ENCODE peak calls at places on chromosomes 7 and 10, in six cellular contexts. One of them, this sample, is unnamed.

GRCh38 chr7:156435486-156436231 is 204.9 kb upstream of the RNF32 start:
- DNase-seq in activated CD4-positive, alpha-beta T cell treated with anti-CD3 and anti-CD28 coated beads, Interleukin-2, amount 10 ng/mL, durations not matched to agents 7 days and 5 days: no peak
- DNase-seq in pancreas: no peak
- DNase-seq in osteocyte: no peak
- DNase-seq in NCI-H2081 treated with DMSO at 0.1 percent for 48 hours: no peak
- DNase-seq in kidney: no peak
- DNase-seq in this sample: no peak

GRCh38 chr7:36207451-36208291 is 54.6 kb downstream of the EEPD1 start:
- DNase-seq in activated CD4-positive, alpha-beta T cell treated with anti-CD3 and anti-CD28 coated beads, Interleukin-2, amount 10 ng/mL, durations not matched to agents 7 days and 5 days: no peak
- DNase-seq in pancreas: no peak
- DNase-seq in osteocyte: no peak
- DNase-seq in NCI-H2081 treated with DMSO at 0.1 percent for 48 hours: no peak
- DNase-seq in kidney: no peak
- DNase-seq in this sample: no peak

GRCh38 chr7:8831386-8831785 is 398.0 kb downstream of the NXPH1 start:
- DNase-seq in activated CD4-positive, alpha-beta T cell treated with anti-CD3 and anti-CD28 coated beads, Interleukin-2, amount 10 ng/mL, durations not matched to agents 7 days and 5 days: no peak
- DNase-seq in pancreas: no peak
- DNase-seq in osteocyte: no peak
- DNase-seq in NCI-H2081 treated with DMSO at 0.1 percent for 48 hours: no peak
- DNase-seq in kidney: no peak
- DNase-seq in this sample: no peak

GRCh38 chr10:101305241-101306230 is 48.4 kb upstream of the BTRC start:
- DNase-seq in activated CD4-positive, alpha-beta T cell treated with anti-CD3 and anti-CD28 coated beads, Interleukin-2, amount 10 ng/mL, durations not matched to agents 7 days and 5 days: no peak
- DNase-seq in pancreas: no peak
- DNase-seq in osteocyte: no peak
- DNase-seq in NCI-H2081 treated with DMSO at 0.1 percent for 48 hours: no peak
- DNase-seq in kidney: no peak
- DNase-seq in this sample: no peak

GRCh38 chr10:15344876-15345285 is 26.2 kb downstream of the FAM171A1 start:
- DNase-seq in activated CD4-positive, alpha-beta T cell treated with anti-CD3 and anti-CD28 coated beads, Interleukin-2, amount 10 ng/mL, durations not matched to agents 7 days and 5 days: no peak
- DNase-seq in pancreas: no peak
- DNase-seq in osteocyte: no peak
- DNase-seq in NCI-H2081 treated with DMSO at 0.1 percent for 48 hours: peak; percentile 15
- DNase-seq in kidney: no peak
- DNase-seq in this sample: no peak

GRCh38 chr10:106355450-106355849 is 809.1 kb downstream of the SORCS1 start:
- DNase-seq in activated CD4-positive, alpha-beta T cell treated with anti-CD3 and anti-CD28 coated beads, Interleukin-2, amount 10 ng/mL, durations not matched to agents 7 days and 5 days: no peak
- DNase-seq in pancreas: no peak
- DNase-seq in osteocyte: no peak
- DNase-seq in NCI-H2081 treated with DMSO at 0.1 percent for 48 hours: no peak
- DNase-seq in kidney: no peak
- DNase-seq in this sample: peak; percentile 11

GRCh38 chr10:89494068-89494467 is 41.3 kb downstream of the SLC16A12 start:
- DNase-seq in activated CD4-positive, alpha-beta T cell treated with anti-CD3 and anti-CD28 coated beads, Interleukin-2, amount 10 ng/mL, durations not matched to agents 7 days and 5 days: no peak
- DNase-seq in pancreas: no peak
- DNase-seq in osteocyte: no peak
- DNase-seq in NCI-H2081 treated with DMSO at 0.1 percent for 48 hours: no peak
- DNase-seq in kidney: no peak
- DNase-seq in this sample: no peak

GRCh38 chr10:115129752-115130151 is 36.6 kb downstream of the ATRNL1 start:
- DNase-seq in activated CD4-positive, alpha-beta T cell treated with anti-CD3 and anti-CD28 coated beads, Interleukin-2, amount 10 ng/mL, durations not matched to agents 7 days and 5 days: no peak
- DNase-seq in pancreas: no peak
- DNase-seq in osteocyte: no peak
- DNase-seq in NCI-H2081 treated with DMSO at 0.1 percent for 48 hours: no peak
- DNase-seq in kidney: no peak
- DNase-seq in this sample: no peak

GRCh38 chr7:135650831-135651573 is 11.3 kb upstream of the STMP1 start:
- DNase-seq in activated CD4-positive, alpha-beta T cell treated with anti-CD3 and anti-CD28 coated beads, Interleukin-2, amount 10 ng/mL, durations not matched to agents 7 days and 5 days: no peak
- DNase-seq in pancreas: no peak
- DNase-seq in osteocyte: no peak
- DNase-seq in NCI-H2081 treated with DMSO at 0.1 percent for 48 hours: no peak
- DNase-seq in kidney: no peak
- DNase-seq in this sample: no peak

GRCh38 chr7:69812756-69813155 is 214.5 kb downstream of the AUTS2 start:
- DNase-seq in activated CD4-positive, alpha-beta T cell treated with anti-CD3 and anti-CD28 coated beads, Interleukin-2, amount 10 ng/mL, durations not matched to agents 7 days and 5 days: no peak
- DNase-seq in pancreas: no peak
- DNase-seq in osteocyte: no peak
- DNase-seq in NCI-H2081 treated with DMSO at 0.1 percent for 48 hours: no peak
- DNase-seq in kidney: no peak
- DNase-seq in this sample: no peak

GRCh38 chr10:96400465-96400864 is 41.7 kb upstream of the OPALIN start:
- DNase-seq in activated CD4-positive, alpha-beta T cell treated with anti-CD3 and anti-CD28 coated beads, Interleukin-2, amount 10 ng/mL, durations not matched to agents 7 days and 5 days: no peak
- DNase-seq in pancreas: no peak
- DNase-seq in osteocyte: no peak
- DNase-seq in NCI-H2081 treated with DMSO at 0.1 percent for 48 hours: no peak
- DNase-seq in kidney: no peak
- DNase-seq in this sample: no peak

GRCh38 chr10:124578231-124579002 is 116.8 kb downstream of the LHPP start:
- DNase-seq in activated CD4-positive, alpha-beta T cell treated with anti-CD3 and anti-CD28 coated beads, Interleukin-2, amount 10 ng/mL, durations not matched to agents 7 days and 5 days: no peak
- DNase-seq in pancreas: no peak
- DNase-seq in osteocyte: no peak
- DNase-seq in NCI-H2081 treated with DMSO at 0.1 percent for 48 hours: no peak
- DNase-seq in kidney: peak; percentile 50
- DNase-seq in this sample: no peak

GRCh38 chr7:124276005-124276606 is 243.2 kb upstream of the TMEM229A start:
- DNase-seq in activated CD4-positive, alpha-beta T cell treated with anti-CD3 and anti-CD28 coated beads, Interleukin-2, amount 10 ng/mL, durations not matched to agents 7 days and 5 days: no peak
- DNase-seq in pancreas: no peak
- DNase-seq in osteocyte: no peak
- DNase-seq in NCI-H2081 treated with DMSO at 0.1 percent for 48 hours: no peak
- DNase-seq in kidney: no peak
- DNase-seq in this sample: peak; percentile 60

GRCh38 chr10:94285271-94285670 is 77.5 kb downstream of the NOC3L start:
- DNase-seq in activated CD4-positive, alpha-beta T cell treated with anti-CD3 and anti-CD28 coated beads, Interleukin-2, amount 10 ng/mL, durations not matched to agents 7 days and 5 days: no peak
- DNase-seq in pancreas: no peak
- DNase-seq in osteocyte: no peak
- DNase-seq in NCI-H2081 treated with DMSO at 0.1 percent for 48 hours: no peak
- DNase-seq in kidney: no peak
- DNase-seq in this sample: no peak

GRCh38 chr10:100748251-100749058 is 3.1 kb downstream of the PAX2 start:
- DNase-seq in activated CD4-positive, alpha-beta T cell treated with anti-CD3 and anti-CD28 coated beads, Interleukin-2, amount 10 ng/mL, durations not matched to agents 7 days and 5 days: no peak
- DNase-seq in pancreas: no peak
- DNase-seq in osteocyte: no peak
- DNase-seq in NCI-H2081 treated with DMSO at 0.1 percent for 48 hours: no peak
- DNase-seq in kidney: no peak
- DNase-seq in this sample: no peak

GRCh38 chr10:33377658-33378025 is 43.2 kb upstream of the NRP1 start:
- DNase-seq in activated CD4-positive, alpha-beta T cell treated with anti-CD3 and anti-CD28 coated beads, Interleukin-2, amount 10 ng/mL, durations not matched to agents 7 days and 5 days: no peak
- DNase-seq in pancreas: no peak
- DNase-seq in osteocyte: no peak
- DNase-seq in NCI-H2081 treated with DMSO at 0.1 percent for 48 hours: no peak
- DNase-seq in kidney: no peak
- DNase-seq in this sample: no peak

GRCh38 chr7:80439894-80440811 is 71.7 kb downstream of the GNAT3 start:
- DNase-seq in activated CD4-positive, alpha-beta T cell treated with anti-CD3 and anti-CD28 coated beads, Interleukin-2, amount 10 ng/mL, durations not matched to agents 7 days and 5 days: no peak
- DNase-seq in pancreas: no peak
- DNase-seq in osteocyte: no peak
- DNase-seq in NCI-H2081 treated with DMSO at 0.1 percent for 48 hours: no peak
- DNase-seq in kidney: no peak
- DNase-seq in this sample: no peak

GRCh38 chr10:102230861-102231356 is 4.8 kb downstream of the ELOVL3 start:
- DNase-seq in activated CD4-positive, alpha-beta T cell treated with anti-CD3 and anti-CD28 coated beads, Interleukin-2, amount 10 ng/mL, durations not matched to agents 7 days and 5 days: peak; percentile 49
- DNase-seq in pancreas: peak; percentile 83
- DNase-seq in osteocyte: no peak
- DNase-seq in NCI-H2081 treated with DMSO at 0.1 percent for 48 hours: no peak
- DNase-seq in kidney: peak; percentile 82
- DNase-seq in this sample: peak; percentile 73

GRCh38 chr10:17003151-17003550 is 126.5 kb downstream of the CUBN start:
- DNase-seq in activated CD4-positive, alpha-beta T cell treated with anti-CD3 and anti-CD28 coated beads, Interleukin-2, amount 10 ng/mL, durations not matched to agents 7 days and 5 days: peak; percentile 77
- DNase-seq in pancreas: no peak
- DNase-seq in osteocyte: no peak
- DNase-seq in NCI-H2081 treated with DMSO at 0.1 percent for 48 hours: no peak
- DNase-seq in kidney: no peak
- DNase-seq in this sample: no peak

GRCh38 chr10:61882621-61883375 is 18.7 kb upstream of the ARID5B start:
- DNase-seq in activated CD4-positive, alpha-beta T cell treated with anti-CD3 and anti-CD28 coated beads, Interleukin-2, amount 10 ng/mL, durations not matched to agents 7 days and 5 days: no peak
- DNase-seq in pancreas: no peak
- DNase-seq in osteocyte: no peak
- DNase-seq in NCI-H2081 treated with DMSO at 0.1 percent for 48 hours: no peak
- DNase-seq in kidney: no peak
- DNase-seq in this sample: no peak

GRCh38 chr10:24196426-24197039 is 12.4 kb upstream of the KIAA1217 start:
- DNase-seq in activated CD4-positive, alpha-beta T cell treated with anti-CD3 and anti-CD28 coated beads, Interleukin-2, amount 10 ng/mL, durations not matched to agents 7 days and 5 days: peak; percentile 67
- DNase-seq in pancreas: peak; percentile 85
- DNase-seq in osteocyte: no peak
- DNase-seq in NCI-H2081 treated with DMSO at 0.1 percent for 48 hours: no peak
- DNase-seq in kidney: peak; percentile 81
- DNase-seq in this sample: peak; percentile 84

GRCh38 chr7:1696671-1697498 is 26.8 kb downstream of the ELFN1 start:
- DNase-seq in activated CD4-positive, alpha-beta T cell treated with anti-CD3 and anti-CD28 coated beads, Interleukin-2, amount 10 ng/mL, durations not matched to agents 7 days and 5 days: no peak
- DNase-seq in pancreas: peak; percentile 56
- DNase-seq in osteocyte: no peak
- DNase-seq in NCI-H2081 treated with DMSO at 0.1 percent for 48 hours: no peak
- DNase-seq in kidney: peak; percentile 53
- DNase-seq in this sample: no peak

This sample was measured in iPS-NIHi11.